ENCODE peak calls at places on chromosomes 1 and 21, in six cellular contexts. One of them, this sample, is unnamed.

GRCh38 chr1:243594455-243594854 is 255.6 kb downstream of the AKT3 start:
- DNase-seq in CD4-positive, alpha-beta memory T cell: no peak
- DNase-seq in RWPE1: no peak
- DNase-seq in stimulated activated CD4-positive, alpha-beta T cell treated with anti-CD3 and anti-CD28 coated beads, Interleukin-1b, Interleukin-23, amount 100 ng/mL, for 4 hours: no peak
- DNase-seq in GM13977: no peak
- DNase-seq in GM03348: no peak
- DNase-seq in this sample: no peak

GRCh38 chr1:209787551-209787950 is 3.2 kb upstream of the C1orf74 start:
- DNase-seq in CD4-positive, alpha-beta memory T cell: no peak
- DNase-seq in RWPE1: no peak
- DNase-seq in stimulated activated CD4-positive, alpha-beta T cell treated with anti-CD3 and anti-CD28 coated beads, Interleukin-1b, Interleukin-23, amount 100 ng/mL, for 4 hours: no peak
- DNase-seq in GM13977: no peak
- DNase-seq in GM03348: no peak
- DNase-seq in this sample: peak; percentile 96

GRCh38 chr1:157992031-157992568 is 1.3 kb upstream of the KIRREL1 start:
- DNase-seq in CD4-positive, alpha-beta memory T cell: no peak
- DNase-seq in RWPE1: peak; percentile 73
- DNase-seq in stimulated activated CD4-positive, alpha-beta T cell treated with anti-CD3 and anti-CD28 coated beads, Interleukin-1b, Interleukin-23, amount 100 ng/mL, for 4 hours: peak; percentile 25
- DNase-seq in GM13977: peak; percentile 81
- DNase-seq in GM03348: peak; percentile 81
- DNase-seq in this sample: no peak

GRCh38 chr21:14491269-14491681 is 54.8 kb downstream of the SAMSN1 start:
- DNase-seq in CD4-positive, alpha-beta memory T cell: no peak
- DNase-seq in RWPE1: no peak
- DNase-seq in stimulated activated CD4-positive, alpha-beta T cell treated with anti-CD3 and anti-CD28 coated beads, Interleukin-1b, Interleukin-23, amount 100 ng/mL, for 4 hours: no peak
- DNase-seq in GM13977: no peak
- DNase-seq in GM03348: no peak
- DNase-seq in this sample: no peak

GRCh38 chr1:103197266-103197665 is 88.9 kb upstream of the COL11A1 start:
- DNase-seq in CD4-positive, alpha-beta memory T cell: no peak
- DNase-seq in RWPE1: no peak
- DNase-seq in stimulated activated CD4-positive, alpha-beta T cell treated with anti-CD3 and anti-CD28 coated beads, Interleukin-1b, Interleukin-23, amount 100 ng/mL, for 4 hours: no peak
- DNase-seq in GM13977: no peak
- DNase-seq in GM03348: peak; percentile 27
- DNase-seq in this sample: no peak

GRCh38 chr1:232142403-232143314 is 487.3 kb downstream of the SIPA1L2 start:
- DNase-seq in CD4-positive, alpha-beta memory T cell: no peak
- DNase-seq in RWPE1: peak; percentile 74
- DNase-seq in stimulated activated CD4-positive, alpha-beta T cell treated with anti-CD3 and anti-CD28 coated beads, Interleukin-1b, Interleukin-23, amount 100 ng/mL, for 4 hours: no peak
- DNase-seq in GM13977: no peak
- DNase-seq in GM03348: peak; percentile 76
- DNase-seq in this sample: no peak

GRCh38 chr1:76075877-76076276 is 1.3 kb downstream of the ST6GALNAC3 start:
- DNase-seq in CD4-positive, alpha-beta memory T cell: no peak
- DNase-seq in RWPE1: no peak
- DNase-seq in stimulated activated CD4-positive, alpha-beta T cell treated with anti-CD3 and anti-CD28 coated beads, Interleukin-1b, Interleukin-23, amount 100 ng/mL, for 4 hours: no peak
- DNase-seq in GM13977: no peak
- DNase-seq in GM03348: no peak
- DNase-seq in this sample: no peak

GRCh38 chr1:201409440-201409839 is 10.3 kb upstream of the LAD1 start:
- DNase-seq in CD4-positive, alpha-beta memory T cell: no peak
- DNase-seq in RWPE1: no peak
- DNase-seq in stimulated activated CD4-positive, alpha-beta T cell treated with anti-CD3 and anti-CD28 coated beads, Interleukin-1b, Interleukin-23, amount 100 ng/mL, for 4 hours: no peak
- DNase-seq in GM13977: no peak
- DNase-seq in GM03348: no peak
- DNase-seq in this sample: no peak

GRCh38 chr1:35316264-35316663 is 47.8 kb downstream of the ZMYM4 start:
- DNase-seq in CD4-positive, alpha-beta memory T cell: no peak
- DNase-seq in RWPE1: no peak
- DNase-seq in stimulated activated CD4-positive, alpha-beta T cell treated with anti-CD3 and anti-CD28 coated beads, Interleukin-1b, Interleukin-23, amount 100 ng/mL, for 4 hours: no peak
- DNase-seq in GM13977: no peak
- DNase-seq in GM03348: no peak
- DNase-seq in this sample: no peak

GRCh38 chr1:182962554-182963115 is 9.7 kb upstream of the SHCBP1L start:
- DNase-seq in CD4-positive, alpha-beta memory T cell: no peak
- DNase-seq in RWPE1: peak; percentile 92
- DNase-seq in stimulated activated CD4-positive, alpha-beta T cell treated with anti-CD3 and anti-CD28 coated beads, Interleukin-1b, Interleukin-23, amount 100 ng/mL, for 4 hours: peak; percentile 0
- DNase-seq in GM13977: peak; percentile 87
- DNase-seq in GM03348: peak; percentile 94
- DNase-seq in this sample: peak; percentile 62

GRCh38 chr1:200346744-200347143 is 63.1 kb downstream of the ZNF281 start:
- DNase-seq in CD4-positive, alpha-beta memory T cell: no peak
- DNase-seq in RWPE1: no peak
- DNase-seq in stimulated activated CD4-positive, alpha-beta T cell treated with anti-CD3 and anti-CD28 coated beads, Interleukin-1b, Interleukin-23, amount 100 ng/mL, for 4 hours: no peak
- DNase-seq in GM13977: no peak
- DNase-seq in GM03348: peak; percentile 50
- DNase-seq in this sample: no peak

GRCh38 chr1:160169553-160170399 is 18.4 kb downstream of the ATP1A4 start:
- DNase-seq in CD4-positive, alpha-beta memory T cell: no peak
- DNase-seq in RWPE1: no peak
- DNase-seq in stimulated activated CD4-positive, alpha-beta T cell treated with anti-CD3 and anti-CD28 coated beads, Interleukin-1b, Interleukin-23, amount 100 ng/mL, for 4 hours: no peak
- DNase-seq in GM13977: peak; percentile 47
- DNase-seq in GM03348: no peak
- DNase-seq in this sample: no peak

This sample was measured in LNCaP clone FGC.